ENCODE peak calls at places on chromosomes 11 and 22, in ten cellular contexts. U, I, D, H, R, Z, E, S, N and V are unnamed samples.

GRCh38 chr11:13152736-13153541 is 124.7 kb upstream of the BMAL1 start:
- DNase-seq in S (no peak), D (peak; percentile 64), R (peak; percentile 12), I (no peak), Z (no peak), N (no peak), E (no peak), H (peak; percentile 55), U (no peak), V (peak; percentile 64)

GRCh38 chr11:17547051-17547577 is at the start of gene OTOG:
- DNase-seq in N (no peak), I (no peak), D (peak; percentile 13), R (no peak), H (no peak), S (peak; percentile 58), U (peak; percentile 73), E (no peak), Z (no peak), V (peak; percentile 93)

GRCh38 chr11:18927550-18928322 is 11.5 kb downstream of the MRGPRX1 start:
- DNase-seq in U (no peak), H (no peak), N (no peak), D (peak; percentile 4), R (no peak), S (no peak), E (no peak), Z (no peak), I (no peak), V (no peak)

GRCh38 chr11:100753144-100753543 is 66.1 kb downstream of the ARHGAP42 start:
- DNase-seq in Z (no peak), S (no peak), D (peak; percentile 83), R (no peak), H (no peak), N (no peak), E (peak; percentile 28), I (no peak), U (peak; percentile 19), V (no peak)

GRCh38 chr22:25700996-25701815 is 40.8 kb upstream of the MYO18B start:
- DNase-seq in N (no peak), Z (peak; percentile 49), H (no peak), R (peak; percentile 8), S (no peak), I (no peak), U (no peak), E (no peak), D (no peak), V (peak; percentile 99)

GRCh38 chr11:116773203-116774112 is 671 bp upstream of the BUD13 start:
- DNase-seq in I (no peak), R (peak; percentile 48), H (peak; percentile 63), E (no peak), Z (no peak), N (no peak), U (no peak), D (peak; percentile 22), S (no peak), V (peak; percentile 57)

GRCh38 chr11:11356842-11357241 is 3.8 kb upstream of the CSNK2A3 start:
- DNase-seq in H (no peak), S (no peak), E (no peak), U (no peak), D (no peak), N (no peak), I (no peak), R (no peak), Z (no peak), V (no peak)

GRCh38 chr22:19177164-19178064 is 1.1 kb downstream of the SLC25A1 start:
- DNase-seq in D (no peak), H (no peak), R (no peak), I (no peak), S (no peak), E (no peak), Z (no peak), N (no peak), U (no peak), V (no peak)

GRCh38 chr22:29617922-29618629 is 14.6 kb downstream of the NF2 start:
- DNase-seq in H (no peak), D (peak; percentile 81), Z (no peak), E (no peak), U (no peak), R (no peak), S (no peak), N (no peak), I (no peak), V (no peak)

GRCh38 chr22:29623553-29624169 is 20.2 kb downstream of the NF2 start:
- DNase-seq in R (no peak), H (peak; percentile 38), S (no peak), U (no peak), D (no peak), N (no peak), I (no peak), E (no peak), Z (no peak), V (no peak)

GRCh38 chr22:29625090-29625825 is 21.8 kb downstream of the NF2 start:
- DNase-seq in H (peak; percentile 78), N (peak; percentile 51), I (peak; percentile 58), U (peak; percentile 54), S (peak; percentile 42), E (no peak), R (peak; percentile 68), D (peak; percentile 78), Z (peak; percentile 64), V (peak; percentile 72)

GRCh38 chr22:29623059-29623458 is 19.6 kb downstream of the NF2 start:
- DNase-seq in D (peak; percentile 73), E (no peak), N (no peak), H (no peak), S (no peak), U (no peak), I (no peak), R (no peak), Z (no peak), V (no peak)

GRCh38 chr22:29621761-29622526 is 18.5 kb downstream of the NF2 start:
- DNase-seq in E (peak; percentile 71), I (no peak), N (no peak), D (peak; percentile 97), S (no peak), R (peak; percentile 93), Z (peak; percentile 87), H (peak; percentile 95), U (no peak), V (peak; percentile 21)
- H3K4me3 ChIP-seq in E (no peak overlapping the region), I (no peak overlapping the region), N (no peak overlapping the region), D (no peak overlapping the region), S (no peak overlapping the region), R (peak overlapping the region; percentile 12), Z (no peak overlapping the region), H (no peak overlapping the region), U (no peak overlapping the region), V (no peak overlapping the region)

GRCh38 chr11:1510928-1511327 is 24.3 kb upstream of the MOB2 start:
- DNase-seq in H (no peak), I (no peak), R (peak; percentile 14), Z (no peak), U (no peak), N (no peak), E (no peak), D (no peak), S (no peak), V (no peak)
- H3K4me3 ChIP-seq in H (no peak overlapping the region), I (no peak overlapping the region), R (no peak overlapping the region), Z (no peak overlapping the region), U (no peak overlapping the region), N (no peak overlapping the region), E (no peak overlapping the region), D (no peak overlapping the region), S (no peak overlapping the region), V (no peak overlapping the region)

GRCh38 chr11:75351541-75352416 is at the start of gene ARRB1:
- DNase-seq in R (peak; percentile 6), E (no peak), U (peak; percentile 69), D (peak; percentile 51), H (no peak), Z (no peak), S (peak; percentile 48), I (peak; percentile 64), N (no peak), V (peak; percentile 85)

GRCh38 chr11:75350743-75351540 is 519 bp downstream of the ARRB1 start:
- DNase-seq in I (peak; percentile 61), E (peak; percentile 77), R (no peak), U (peak; percentile 63), N (no peak), H (peak; percentile 60), Z (no peak), D (peak; percentile 43), S (no peak), V (peak; percentile 69)

GRCh38 chr11:75349540-75350116 is 1.8 kb downstream of the ARRB1 start:
- DNase-seq in U (no peak), D (no peak), R (no peak), E (no peak), I (no peak), S (peak; percentile 52), H (peak; percentile 59), N (no peak), Z (no peak), V (no peak)

GRCh38 chr11:75347781-75348613 is 3.5 kb downstream of the ARRB1 start:
- DNase-seq in E (no peak), S (no peak), H (peak; percentile 94), D (peak; percentile 64), R (peak; percentile 74), U (peak; percentile 73), N (no peak), Z (peak; percentile 67), I (no peak), V (peak; percentile 79)

DNA sequence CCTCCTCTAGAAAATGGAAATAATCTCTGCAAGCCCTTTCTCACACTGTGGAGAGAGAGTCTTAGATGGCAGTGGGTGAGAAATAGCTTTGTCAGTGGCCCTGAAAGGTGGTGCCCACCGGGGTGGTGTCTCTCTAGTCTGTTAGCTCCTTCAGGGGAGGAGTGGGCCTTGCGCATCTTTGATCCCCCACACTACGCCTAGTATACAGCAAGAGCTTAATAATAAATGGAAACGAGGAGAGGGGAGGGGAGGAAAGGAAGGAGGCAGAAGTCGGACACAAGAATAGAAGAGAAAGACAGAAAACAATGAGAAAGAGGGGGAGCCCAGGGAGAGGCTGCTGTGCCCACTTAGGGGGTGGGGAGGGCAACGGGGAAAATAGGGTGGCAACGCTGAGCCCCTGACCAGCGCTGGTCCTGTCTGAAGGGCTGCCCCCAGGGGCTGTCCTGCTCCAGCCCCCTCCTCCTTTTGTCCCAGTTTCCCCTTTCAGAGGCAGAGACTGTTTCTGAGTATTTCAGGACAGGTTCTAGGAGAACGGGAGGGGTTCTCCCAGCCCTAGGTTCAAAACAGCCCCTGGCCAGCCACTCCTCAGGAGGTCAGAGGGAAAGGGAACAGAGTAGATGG is 1.2 kb downstream of the ARRB1 start:
- DNase-seq in S (no peak), D (no peak), Z (no peak), I (no peak), N (no peak), R (no peak), H (no peak), U (no peak), E (no peak), V (no peak)
- H3K4me3 ChIP-seq in S (no peak overlapping the region), D (no peak overlapping the region), Z (no peak overlapping the region), I (no peak overlapping the region), N (peak overlapping the region; percentile 98), R (no peak overlapping the region), H (no peak overlapping the region), U (no peak overlapping the region), E (no peak overlapping the region), V (peak overlapping the region; percentile 99)

GRCh38 chr11:108963118-108963517 is 298.2 kb downstream of the DDX10 start:
- DNase-seq in S (no peak), N (no peak), I (no peak), E (no peak), U (no peak), D (no peak), H (no peak), Z (no peak), R (no peak), V (no peak)

GRCh38 chr11:108966206-108966605 is 301.3 kb downstream of the DDX10 start:
- DNase-seq in N (no peak), I (no peak), R (peak; percentile 58), S (no peak), E (no peak), U (no peak), H (no peak), D (no peak), Z (no peak), V (no peak)

GRCh38 chr11:108966978-108967377 is 302.1 kb downstream of the DDX10 start:
- DNase-seq in D (no peak), E (no peak), R (no peak), I (no peak), S (no peak), Z (no peak), U (no peak), H (no peak), N (no peak), V (no peak)

GRCh38 chr11:108967571-108967970 is 302.7 kb downstream of the DDX10 start:
- DNase-seq in E (no peak), I (no peak), S (no peak), D (no peak), H (no peak), Z (no peak), R (no peak), U (no peak), N (no peak), V (no peak)

GRCh38 chr11:108965602-108966001 is 300.7 kb downstream of the DDX10 start:
- DNase-seq in N (no peak), S (no peak), U (no peak), Z (peak; percentile 91), D (peak; percentile 65), I (no peak), H (no peak), E (no peak), R (peak; percentile 70), V (no peak)
- H3K4me3 ChIP-seq in N (no peak overlapping the region), S (no peak overlapping the region), U (no peak overlapping the region), Z (no peak overlapping the region), D (no peak overlapping the region), I (no peak overlapping the region), H (no peak overlapping the region), E (no peak overlapping the region), R (no peak overlapping the region), V (no peak overlapping the region)